ENCODE peak calls at places on chromosomes 11 and 22, in nine cellular contexts. One of them, this sample, is unnamed.
A peak's percentile ranks its signal among the peaks of the same experiment; 100 is the strongest.

GRCh38 chr11:36095716-36096115 is 151.9 kb downstream of the LDLRAD3 start:
- DNase-seq in choroid plexus epithelial cell: no peak
- DNase-seq in neural progenitor cell: no peak
- DNase-seq in kidney epithelial cell: no peak
- DNase-seq in astrocyte of the spinal cord: peak; percentile 28
- DNase-seq in psoas muscle: no peak
- DNase-seq in AG04449: no peak
- DNase-seq in Peyer's patch: no peak
- DNase-seq in dorsolateral prefrontal cortex: no peak
- DNase-seq in this sample: no peak

GRCh38 chr22:36470994-36471331 is 10.5 kb downstream of the TXN2 start:
- DNase-seq in kidney epithelial cell: no peak
- DNase-seq in Peyer's patch: no peak
- DNase-seq in choroid plexus epithelial cell: peak; percentile 75
- DNase-seq in psoas muscle: no peak
- DNase-seq in AG04449: no peak
- DNase-seq in neural progenitor cell: no peak
- DNase-seq in dorsolateral prefrontal cortex: no peak
- DNase-seq in astrocyte of the spinal cord: peak; percentile 80
- DNase-seq in this sample: no peak

GRCh38 chr11:123640677-123641494 is 13.5 kb downstream of the SCN3B start:
- DNase-seq in Peyer's patch: peak; percentile 69
- DNase-seq in choroid plexus epithelial cell: peak; percentile 58
- DNase-seq in astrocyte of the spinal cord: peak; percentile 25
- DNase-seq in kidney epithelial cell: no peak
- DNase-seq in neural progenitor cell: peak; percentile 71
- DNase-seq in AG04449: no peak
- DNase-seq in psoas muscle: peak; percentile 42
- DNase-seq in dorsolateral prefrontal cortex: peak; percentile 68
- DNase-seq in this sample: no peak

GRCh38 chr22:19974233-19974861 is 32.7 kb upstream of the TXNRD2 start:
- DNase-seq in psoas muscle: no peak
- DNase-seq in Peyer's patch: no peak
- DNase-seq in choroid plexus epithelial cell: peak; percentile 88
- DNase-seq in AG04449: no peak
- DNase-seq in neural progenitor cell: peak; percentile 92
- DNase-seq in dorsolateral prefrontal cortex: no peak
- DNase-seq in astrocyte of the spinal cord: peak; percentile 77
- DNase-seq in kidney epithelial cell: no peak
- DNase-seq in this sample: no peak

GRCh38 chr22:27329471-27329870 is 472.1 kb downstream of the MN1 start:
- DNase-seq in AG04449: no peak
- DNase-seq in choroid plexus epithelial cell: no peak
- DNase-seq in neural progenitor cell: peak; percentile 68
- DNase-seq in Peyer's patch: no peak
- DNase-seq in astrocyte of the spinal cord: no peak
- DNase-seq in dorsolateral prefrontal cortex: no peak
- DNase-seq in kidney epithelial cell: no peak
- DNase-seq in psoas muscle: no peak
- DNase-seq in this sample: no peak

GRCh38 chr11:5423131-5423530 is 1.2 kb downstream of the OR51Q1 start:
- DNase-seq in choroid plexus epithelial cell: no peak
- DNase-seq in AG04449: no peak
- DNase-seq in astrocyte of the spinal cord: no peak
- DNase-seq in dorsolateral prefrontal cortex: no peak
- DNase-seq in Peyer's patch: no peak
- DNase-seq in neural progenitor cell: no peak
- DNase-seq in kidney epithelial cell: no peak
- DNase-seq in psoas muscle: no peak
- DNase-seq in this sample: no peak

GRCh38 chr11:122154227-122154626 is 38.2 kb upstream of the BLID start:
- DNase-seq in psoas muscle: no peak
- DNase-seq in Peyer's patch: no peak
- DNase-seq in astrocyte of the spinal cord: no peak
- DNase-seq in dorsolateral prefrontal cortex: no peak
- DNase-seq in choroid plexus epithelial cell: no peak
- DNase-seq in kidney epithelial cell: no peak
- DNase-seq in AG04449: no peak
- DNase-seq in neural progenitor cell: no peak
- DNase-seq in this sample: no peak

GRCh38 chr11:124113890-124114289 is 1.4 kb upstream of the VWA5A start:
- DNase-seq in AG04449: no peak
- DNase-seq in kidney epithelial cell: no peak
- DNase-seq in dorsolateral prefrontal cortex: no peak
- DNase-seq in neural progenitor cell: no peak
- DNase-seq in Peyer's patch: peak; percentile 74
- DNase-seq in psoas muscle: no peak
- DNase-seq in choroid plexus epithelial cell: peak; percentile 68
- DNase-seq in astrocyte of the spinal cord: peak; percentile 40
- DNase-seq in this sample: no peak

GRCh38 chr11:64342869-64343739 is 3.1 kb downstream of the CCDC88B start:
- DNase-seq in Peyer's patch: no peak
- DNase-seq in kidney epithelial cell: no peak
- DNase-seq in neural progenitor cell: no peak
- DNase-seq in astrocyte of the spinal cord: no peak
- DNase-seq in choroid plexus epithelial cell: no peak
- DNase-seq in psoas muscle: no peak
- DNase-seq in AG04449: no peak
- DNase-seq in dorsolateral prefrontal cortex: no peak
- DNase-seq in this sample: no peak

GRCh38 chr11:64344160-64344559 is 4.2 kb downstream of the CCDC88B start:
- DNase-seq in astrocyte of the spinal cord: no peak
- DNase-seq in choroid plexus epithelial cell: no peak
- DNase-seq in dorsolateral prefrontal cortex: no peak
- DNase-seq in psoas muscle: no peak
- DNase-seq in Peyer's patch: no peak
- DNase-seq in AG04449: no peak
- DNase-seq in neural progenitor cell: no peak
- DNase-seq in kidney epithelial cell: no peak
- DNase-seq in this sample: no peak

GRCh38 chr11:64341851-64342791 is 2.1 kb downstream of the CCDC88B start:
- DNase-seq in AG04449: peak; percentile 28
- DNase-seq in neural progenitor cell: peak; percentile 93
- DNase-seq in psoas muscle: peak; percentile 91
- DNase-seq in kidney epithelial cell: peak; percentile 61
- DNase-seq in dorsolateral prefrontal cortex: peak; percentile 64
- DNase-seq in Peyer's patch: peak; percentile 96
- DNase-seq in choroid plexus epithelial cell: peak; percentile 91
- DNase-seq in astrocyte of the spinal cord: peak; percentile 80
- DNase-seq in this sample: no peak

GRCh38 chr11:64344721-64345120 is 4.7 kb downstream of the CCDC88B start:
- DNase-seq in psoas muscle: no peak
- DNase-seq in astrocyte of the spinal cord: no peak
- DNase-seq in Peyer's patch: no peak
- DNase-seq in choroid plexus epithelial cell: no peak
- DNase-seq in neural progenitor cell: no peak
- DNase-seq in kidney epithelial cell: no peak
- DNase-seq in dorsolateral prefrontal cortex: no peak
- DNase-seq in AG04449: no peak
- DNase-seq in this sample: no peak

GRCh38 chr11:64343740-64344133 is 3.7 kb downstream of the CCDC88B start:
- DNase-seq in psoas muscle: no peak
- DNase-seq in dorsolateral prefrontal cortex: no peak
- DNase-seq in astrocyte of the spinal cord: no peak
- DNase-seq in neural progenitor cell: peak; percentile 37
- DNase-seq in kidney epithelial cell: no peak
- DNase-seq in Peyer's patch: no peak
- DNase-seq in AG04449: no peak
- DNase-seq in choroid plexus epithelial cell: no peak
- DNase-seq in this sample: no peak
- TF ChIP-seq CTCF in psoas muscle: peak; percentile 42
- TF ChIP-seq CTCF in dorsolateral prefrontal cortex: no peak
- TF ChIP-seq CTCF in astrocyte of the spinal cord: peak; percentile 38
- TF ChIP-seq CTCF in neural progenitor cell: peak; percentile 35
- TF ChIP-seq CTCF in kidney epithelial cell: peak; percentile 54
- TF ChIP-seq CTCF in Peyer's patch: peak; percentile 30
- TF ChIP-seq CTCF in AG04449: peak; percentile 25
- TF ChIP-seq CTCF in choroid plexus epithelial cell: peak; percentile 39
- TF ChIP-seq CTCF in this sample: no peak

GRCh38 chr11:19953342-19953741 is 206.9 kb downstream of the DBX1 start:
- DNase-seq in AG04449: peak; percentile 49
- DNase-seq in kidney epithelial cell: peak; percentile 76
- DNase-seq in neural progenitor cell: peak; percentile 56
- DNase-seq in psoas muscle: no peak
- DNase-seq in Peyer's patch: no peak
- DNase-seq in dorsolateral prefrontal cortex: no peak
- DNase-seq in astrocyte of the spinal cord: peak; percentile 63
- DNase-seq in choroid plexus epithelial cell: peak; percentile 64
- DNase-seq in this sample: no peak

GRCh38 chr11:19953909-19954308 is 206.4 kb downstream of the DBX1 start:
- DNase-seq in astrocyte of the spinal cord: peak; percentile 94
- DNase-seq in AG04449: peak; percentile 76
- DNase-seq in kidney epithelial cell: peak; percentile 64
- DNase-seq in choroid plexus epithelial cell: peak; percentile 94
- DNase-seq in neural progenitor cell: peak; percentile 65
- DNase-seq in dorsolateral prefrontal cortex: no peak
- DNase-seq in psoas muscle: no peak
- DNase-seq in Peyer's patch: no peak
- DNase-seq in this sample: peak; percentile 79

GRCh38 chr11:19951558-19952083 is 208.7 kb downstream of the DBX1 start:
- DNase-seq in Peyer's patch: no peak
- DNase-seq in AG04449: no peak
- DNase-seq in neural progenitor cell: peak; percentile 77
- DNase-seq in choroid plexus epithelial cell: peak; percentile 77
- DNase-seq in kidney epithelial cell: no peak
- DNase-seq in dorsolateral prefrontal cortex: no peak
- DNase-seq in astrocyte of the spinal cord: peak; percentile 73
- DNase-seq in psoas muscle: no peak
- DNase-seq in this sample: no peak

GRCh38 chr11:19954899-19955298 is 205.4 kb downstream of the DBX1 start:
- DNase-seq in Peyer's patch: no peak
- DNase-seq in neural progenitor cell: no peak
- DNase-seq in AG04449: no peak
- DNase-seq in dorsolateral prefrontal cortex: no peak
- DNase-seq in kidney epithelial cell: no peak
- DNase-seq in astrocyte of the spinal cord: no peak
- DNase-seq in psoas muscle: no peak
- DNase-seq in choroid plexus epithelial cell: peak; percentile 44
- DNase-seq in this sample: no peak

DNA sequence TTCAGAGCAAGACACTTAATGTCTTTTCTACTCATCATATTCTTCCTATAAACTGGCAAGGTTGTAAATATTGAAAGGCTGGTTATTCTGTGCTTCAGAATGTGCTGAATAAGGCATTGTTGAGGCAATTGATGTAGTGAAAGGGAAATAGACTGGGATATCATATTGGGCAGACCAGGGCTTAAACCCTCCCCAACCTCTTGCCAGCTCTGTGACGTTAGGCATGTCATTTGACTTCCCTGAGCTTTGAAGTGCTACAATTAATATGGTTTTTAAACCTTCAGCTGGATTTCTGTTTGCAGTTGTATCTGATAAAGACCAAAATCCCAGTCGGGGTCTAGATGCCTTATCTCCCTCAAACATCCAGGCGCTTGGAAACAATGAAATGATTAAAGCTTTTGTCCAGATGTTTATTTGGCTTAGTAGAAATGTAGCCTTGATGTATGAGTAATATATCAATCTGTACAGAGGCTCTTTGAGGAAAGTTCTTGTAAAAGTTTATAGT is 208.1 kb downstream of the DBX1 start:
- DNase-seq in astrocyte of the spinal cord: peak; percentile 51
- DNase-seq in psoas muscle: no peak
- DNase-seq in choroid plexus epithelial cell: no peak
- DNase-seq in dorsolateral prefrontal cortex: no peak
- DNase-seq in Peyer's patch: no peak
- DNase-seq in AG04449: no peak
- DNase-seq in neural progenitor cell: no peak
- DNase-seq in kidney epithelial cell: no peak
- DNase-seq in this sample: no peak
- H3K4me3 ChIP-seq in astrocyte of the spinal cord: no peak overlapping the region
- H3K4me3 ChIP-seq in psoas muscle: no peak overlapping the region
- H3K4me3 ChIP-seq in choroid plexus epithelial cell: no peak overlapping the region
- H3K4me3 ChIP-seq in dorsolateral prefrontal cortex: peak overlapping the region; percentile 4
- H3K4me3 ChIP-seq in Peyer's patch: no peak overlapping the region
- H3K4me3 ChIP-seq in AG04449: no peak overlapping the region
- H3K4me3 ChIP-seq in neural progenitor cell: no peak overlapping the region
- H3K4me3 ChIP-seq in kidney epithelial cell: no peak overlapping the region
- H3K4me3 ChIP-seq in this sample: no peak overlapping the region

GRCh38 chr11:43573233-43573632 is 107.3 kb upstream of the HSD17B12 start:
- DNase-seq in dorsolateral prefrontal cortex: no peak
- DNase-seq in astrocyte of the spinal cord: no peak
- DNase-seq in kidney epithelial cell: no peak
- DNase-seq in psoas muscle: no peak
- DNase-seq in Peyer's patch: no peak
- DNase-seq in neural progenitor cell: peak; percentile 79
- DNase-seq in AG04449: no peak
- DNase-seq in choroid plexus epithelial cell: peak; percentile 61
- DNase-seq in this sample: no peak
- TF ChIP-seq CTCF in dorsolateral prefrontal cortex: peak; percentile 12
- TF ChIP-seq CTCF in astrocyte of the spinal cord: peak; percentile 60
- TF ChIP-seq CTCF in kidney epithelial cell: peak; percentile 48
- TF ChIP-seq CTCF in psoas muscle: peak; percentile 34
- TF ChIP-seq CTCF in Peyer's patch: peak; percentile 17
- TF ChIP-seq CTCF in neural progenitor cell: peak; percentile 84
- TF ChIP-seq CTCF in AG04449: peak; percentile 54
- TF ChIP-seq CTCF in choroid plexus epithelial cell: peak; percentile 79
- TF ChIP-seq CTCF in this sample: peak; percentile 62

GRCh38 chr11:67432655-67433349 is 4.5 kb downstream of the RPS6KB2 start:
- DNase-seq in psoas muscle: no peak
- DNase-seq in kidney epithelial cell: no peak
- DNase-seq in AG04449: no peak
- DNase-seq in choroid plexus epithelial cell: no peak
- DNase-seq in astrocyte of the spinal cord: no peak
- DNase-seq in dorsolateral prefrontal cortex: no peak
- DNase-seq in neural progenitor cell: no peak
- DNase-seq in Peyer's patch: no peak
- DNase-seq in this sample: no peak

GRCh38 chr11:67434395-67434881 is 3.0 kb downstream of the PTPRCAP start:
- DNase-seq in neural progenitor cell: no peak
- DNase-seq in kidney epithelial cell: no peak
- DNase-seq in AG04449: no peak
- DNase-seq in psoas muscle: no peak
- DNase-seq in astrocyte of the spinal cord: no peak
- DNase-seq in choroid plexus epithelial cell: no peak
- DNase-seq in Peyer's patch: no peak
- DNase-seq in dorsolateral prefrontal cortex: no peak
- DNase-seq in this sample: no peak

GRCh38 chr11:67435031-67435726 is 2.3 kb downstream of the PTPRCAP start:
- DNase-seq in dorsolateral prefrontal cortex: no peak
- DNase-seq in psoas muscle: no peak
- DNase-seq in kidney epithelial cell: no peak
- DNase-seq in AG04449: no peak
- DNase-seq in neural progenitor cell: no peak
- DNase-seq in astrocyte of the spinal cord: no peak
- DNase-seq in choroid plexus epithelial cell: no peak
- DNase-seq in Peyer's patch: no peak
- DNase-seq in this sample: no peak

GRCh38 chr11:67435727-67436458 is 1.6 kb downstream of the PTPRCAP start:
- DNase-seq in neural progenitor cell: no peak
- DNase-seq in choroid plexus epithelial cell: no peak
- DNase-seq in astrocyte of the spinal cord: no peak
- DNase-seq in AG04449: no peak
- DNase-seq in Peyer's patch: no peak
- DNase-seq in psoas muscle: no peak
- DNase-seq in dorsolateral prefrontal cortex: no peak
- DNase-seq in kidney epithelial cell: no peak
- DNase-seq in this sample: no peak

DNA sequence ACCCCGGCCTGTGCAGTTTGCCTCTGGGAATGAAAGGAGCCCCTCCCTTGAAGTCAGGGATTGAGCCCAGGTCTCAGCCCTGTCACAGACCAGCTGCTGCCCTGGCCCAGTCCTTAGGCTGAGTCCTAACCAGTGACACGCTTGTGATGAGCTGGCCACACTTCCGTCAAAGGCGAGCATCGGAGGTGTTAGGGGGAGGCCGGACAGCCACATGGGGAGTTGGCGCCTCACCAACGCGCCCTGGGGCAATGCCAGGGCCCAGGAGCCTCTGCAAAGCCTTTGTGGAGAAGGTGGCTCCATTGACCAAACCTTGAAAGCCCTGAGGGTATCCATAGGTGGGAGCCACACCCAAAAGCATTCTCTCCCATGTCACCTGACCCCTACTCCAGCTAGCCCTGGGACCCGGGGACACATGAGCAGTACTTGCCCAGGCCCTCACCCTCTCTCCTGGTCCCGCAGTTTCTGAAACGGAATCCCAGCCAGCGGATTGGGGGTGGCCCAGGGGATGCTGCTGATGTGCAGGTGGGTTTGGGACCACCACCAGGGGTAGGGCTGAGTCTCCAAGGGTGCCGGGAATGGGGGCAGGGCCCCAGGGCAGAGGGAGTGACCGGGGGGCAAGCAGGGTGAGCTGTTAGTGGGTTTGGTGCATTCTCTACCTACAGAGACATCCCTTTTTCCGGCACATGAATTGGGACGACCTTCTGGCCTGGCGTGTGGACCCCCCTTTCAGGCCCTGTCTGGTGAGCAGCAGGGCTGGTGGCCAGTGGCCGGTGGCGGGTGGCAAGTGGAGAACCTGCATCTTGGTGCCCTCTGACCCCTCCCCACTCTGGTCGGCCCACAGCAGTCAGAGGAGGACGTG is 3.7 kb downstream of the PTPRCAP start:
- DNase-seq in kidney epithelial cell: no peak
- DNase-seq in Peyer's patch: no peak
- DNase-seq in astrocyte of the spinal cord: no peak
- DNase-seq in neural progenitor cell: no peak
- DNase-seq in psoas muscle: no peak
- DNase-seq in AG04449: no peak
- DNase-seq in choroid plexus epithelial cell: no peak
- DNase-seq in dorsolateral prefrontal cortex: no peak
- DNase-seq in this sample: no peak
- H3K4me3 ChIP-seq in kidney epithelial cell: no peak overlapping the region
- H3K4me3 ChIP-seq in Peyer's patch: no peak overlapping the region
- H3K4me3 ChIP-seq in astrocyte of the spinal cord: no peak overlapping the region
- H3K4me3 ChIP-seq in neural progenitor cell: no peak overlapping the region
- H3K4me3 ChIP-seq in psoas muscle: no peak overlapping the region
- H3K4me3 ChIP-seq in AG04449: no peak overlapping the region
- H3K4me3 ChIP-seq in choroid plexus epithelial cell: no peak overlapping the region
- H3K4me3 ChIP-seq in dorsolateral prefrontal cortex: no peak overlapping the region
- H3K4me3 ChIP-seq in this sample: no peak overlapping the region